ENCODE peak calls at places on chromosomes 7 and 10, in ten cellular contexts. L, H, F, I, W, N, A, V, D and M are unnamed samples.

GRCh38 chr7:98870807-98871491 is 1.1 kb upstream of the TMEM130 start:
- DNase-seq in N (no peak), W (peak), A (no peak), I (peak), D (no peak), L (no peak), F (no peak), H (no peak), V (no peak), M (no peak)

GRCh38 chr10:102413806-102414561 is 4.6 kb downstream of the PSD start:
- DNase-seq in I (no peak), W (no peak), A (no peak), L (no peak), V (no peak), F (no peak), H (no peak), N (peak), D (peak), M (no peak)

GRCh38 chr7:152551304-152552036 is 115.7 kb upstream of the KMT2C start:
- DNase-seq in A (no peak), I (no peak), W (no peak), N (no peak), D (no peak), L (no peak), H (no peak), V (no peak), F (no peak), M (no peak)

GRCh38 chr10:86545097-86545496 is 23.5 kb upstream of the WAPL start:
- DNase-seq in V (no peak), N (no peak), H (no peak), A (peak), I (no peak), F (no peak), D (no peak), W (no peak), L (no peak), M (no peak)

GRCh38 chr10:132585732-132586722 is 48.4 kb downstream of the INPP5A start:
- DNase-seq in F (no peak), H (no peak), L (no peak), I (no peak), W (peak), D (peak), N (peak), V (no peak), A (no peak), M (no peak)

GRCh38 chr7:15839415-15840100 is 153.1 kb upstream of the MEOX2 start:
- DNase-seq in H (no peak), D (peak), A (peak), L (no peak), F (no peak), W (peak), I (peak), N (no peak), V (no peak), M (no peak)

GRCh38 chr10:71029411-71029881 is 141.1 kb upstream of the PCBD1 start:
- DNase-seq in N (no peak), F (no peak), H (no peak), D (peak), A (no peak), L (no peak), V (no peak), I (no peak), W (no peak), M (no peak)

GRCh38 chr10:8412541-8412940 is 358.1 kb downstream of the GATA3 start:
- DNase-seq in F (no peak), H (no peak), I (no peak), D (no peak), L (no peak), V (no peak), A (no peak), W (no peak), N (no peak), M (no peak)

GRCh38 chr7:155369-156000 is 36.9 kb upstream of the FAM20C start:
- DNase-seq in L (no peak), V (no peak), A (no peak), I (no peak), F (no peak), N (no peak), H (no peak), D (no peak), W (no peak), M (no peak)

GRCh38 chr7:78151229-78151628 is 352.7 kb downstream of the PHTF2 start:
- DNase-seq in D (no peak), I (no peak), F (no peak), N (no peak), V (no peak), L (no peak), W (no peak), A (no peak), H (no peak), M (no peak)

GRCh38 chr7:102198557-102198956 is 88.1 kb upstream of the SH2B2 start:
- DNase-seq in A (no peak), W (no peak), I (no peak), F (no peak), H (no peak), D (no peak), N (no peak), L (no peak), V (no peak), M (no peak)

GRCh38 chr7:79930604-79931003 is 204.0 kb upstream of the GNAI1 start:
- DNase-seq in N (no peak), V (no peak), H (no peak), D (no peak), A (no peak), W (no peak), L (no peak), F (no peak), I (no peak), M (no peak)

GRCh38 chr10:21926949-21927348 is 76.6 kb downstream of the DNAJC1 start:
- DNase-seq in F (no peak), I (no peak), H (no peak), V (peak), L (no peak), D (no peak), A (no peak), N (no peak), W (no peak), M (peak)

GRCh38 chr7:28630350-28630749 is 218.0 kb downstream of the CREB5 start:
- DNase-seq in V (no peak), I (no peak), H (no peak), A (no peak), D (no peak), N (no peak), W (no peak), F (no peak), L (no peak), M (no peak)

GRCh38 chr10:24237801-24238390 is 29.0 kb downstream of the KIAA1217 start:
- DNase-seq in W (no peak), I (peak), N (no peak), H (no peak), A (no peak), L (no peak), F (no peak), D (no peak), V (no peak), M (no peak)

GRCh38 chr7:25632616-25633015 is 404.3 kb upstream of the NPVF start:
- DNase-seq in W (no peak), D (no peak), A (no peak), N (no peak), I (no peak), H (no peak), F (no peak), V (no peak), L (no peak), M (no peak)

GRCh38 chr10:4806534-4806933 is 19.5 kb upstream of the AKR1E2 start:
- DNase-seq in D (no peak), H (no peak), W (no peak), L (no peak), I (no peak), V (no peak), F (no peak), N (no peak), A (no peak), M (no peak)

GRCh38 chr10:80609331-80609730 is 71.6 kb downstream of the SH2D4B start:
- DNase-seq in L (no peak), W (no peak), V (no peak), F (no peak), I (no peak), N (no peak), D (no peak), A (no peak), H (no peak), M (no peak)

GRCh38 chr7:145263886-145264285 is 428.0 kb upstream of the TPK1 start:
- DNase-seq in N (no peak), F (no peak), I (no peak), L (no peak), H (no peak), W (no peak), A (no peak), D (no peak), V (no peak), M (no peak)

GRCh38 chr7:42964849-42965805 is 33.0 kb downstream of the MRPL32 start:
- DNase-seq in D (peak), L (no peak), W (no peak), N (no peak), I (no peak), F (no peak), V (no peak), A (no peak), H (no peak), M (no peak)

GRCh38 chr7:129728875-129729467 is 117.5 kb downstream of the NRF1 start:
- DNase-seq in D (no peak), I (no peak), H (no peak), A (no peak), W (no peak), N (no peak), L (no peak), F (no peak), V (no peak), M (no peak)

GRCh38 chr7:42790196-42790595 is 121.7 kb downstream of the C7orf25 start:
- DNase-seq in F (no peak), D (no peak), A (no peak), I (no peak), V (no peak), L (no peak), N (no peak), H (no peak), W (no peak), M (no peak)

GRCh38 chr7:102115181-102115580 is 171.5 kb upstream of the SH2B2 start:
- DNase-seq in V (no peak), A (no peak), F (no peak), H (no peak), W (no peak), L (no peak), I (no peak), N (no peak), D (no peak), M (no peak)

GRCh38 chr10:11397980-11398580 is 213.4 kb downstream of the USP6NL start:
- DNase-seq in N (no peak), V (no peak), I (peak), A (no peak), W (no peak), F (no peak), H (no peak), L (no peak), D (peak), M (no peak)

GRCh38 chr10:77692782-77693181 is 55.2 kb upstream of the KCNMA1 start:
- DNase-seq in A (no peak), I (no peak), V (peak), H (no peak), N (no peak), W (no peak), D (no peak), F (no peak), L (no peak), M (no peak)

GRCh38 chr10:131978366-131978765 is 3.4 kb downstream of the BNIP3 start:
- DNase-seq in H (no peak), I (no peak), L (no peak), N (no peak), V (no peak), A (no peak), W (no peak), D (no peak), F (no peak), M (no peak)

GRCh38 chr10:3046210-3046779 is 21.1 kb upstream of the PFKP start:
- DNase-seq in W (no peak), V (no peak), F (no peak), H (no peak), N (no peak), A (no peak), D (no peak), I (no peak), L (no peak), M (no peak)

GRCh38 chr10:17980796-17981195 is 29.1 kb downstream of the SLC39A12 start:
- DNase-seq in V (no peak), F (no peak), A (no peak), D (no peak), L (no peak), N (no peak), W (no peak), I (no peak), H (no peak), M (no peak)

GRCh38 chr10:59273453-59273852 is 88.9 kb downstream of the FAM13C start:
- DNase-seq in D (no peak), I (no peak), H (no peak), F (no peak), W (no peak), N (no peak), L (no peak), V (no peak), A (no peak), M (no peak)

GRCh38 chr7:8177109-8177933 is 84.6 kb downstream of the ICA1 start:
- DNase-seq in L (no peak), N (no peak), D (no peak), A (no peak), H (peak), V (no peak), W (no peak), I (no peak), F (no peak), M (no peak)

GRCh38 chr7:150937848-150938561 is 40.1 kb downstream of the KCNH2 start:
- DNase-seq in L (no peak), A (peak), W (peak), V (no peak), H (no peak), N (no peak), D (no peak), I (no peak), F (no peak), M (no peak)

GRCh38 chr7:73840715-73841379 is 1.5 kb downstream of the METTL27 start:
- DNase-seq in W (no peak), N (peak), D (no peak), L (no peak), I (no peak), A (no peak), F (no peak), V (no peak), H (no peak), M (no peak)

GRCh38 chr7:100430450-100431285 is 1.0 kb downstream of the MEPCE start:
- DNase-seq in L (no peak), W (no peak), N (peak), F (no peak), V (no peak), I (peak), D (no peak), H (peak), A (peak), M (no peak)

GRCh38 chr10:2839081-2839725 is 228.1 kb upstream of the PFKP start:
- DNase-seq in D (peak), F (no peak), N (no peak), W (no peak), H (no peak), I (peak), V (no peak), A (peak), L (no peak), M (no peak)

GRCh38 chr10:35611750-35612149 is 6.6 kb downstream of the GJD4 start:
- DNase-seq in D (no peak), W (no peak), L (no peak), A (no peak), V (no peak), H (no peak), F (no peak), I (no peak), N (no peak), M (no peak)
- TF ChIP-seq CTCF in D (no peak), W (no peak), L (peak), A (peak), V (no peak), H (no peak), F (no peak), I (no peak), N (no peak), M (no peak)

GRCh38 chr7:104160375-104160774 is 47.4 kb downstream of the ORC5 start:
- DNase-seq in I (no peak), D (no peak), N (no peak), L (no peak), W (no peak), A (peak), H (no peak), F (no peak), V (peak), M (no peak)
- TF ChIP-seq CTCF in I (no peak), D (peak), N (no peak), L (peak), W (peak), A (peak), H (peak), F (peak), V (peak), M (peak)

DNA sequence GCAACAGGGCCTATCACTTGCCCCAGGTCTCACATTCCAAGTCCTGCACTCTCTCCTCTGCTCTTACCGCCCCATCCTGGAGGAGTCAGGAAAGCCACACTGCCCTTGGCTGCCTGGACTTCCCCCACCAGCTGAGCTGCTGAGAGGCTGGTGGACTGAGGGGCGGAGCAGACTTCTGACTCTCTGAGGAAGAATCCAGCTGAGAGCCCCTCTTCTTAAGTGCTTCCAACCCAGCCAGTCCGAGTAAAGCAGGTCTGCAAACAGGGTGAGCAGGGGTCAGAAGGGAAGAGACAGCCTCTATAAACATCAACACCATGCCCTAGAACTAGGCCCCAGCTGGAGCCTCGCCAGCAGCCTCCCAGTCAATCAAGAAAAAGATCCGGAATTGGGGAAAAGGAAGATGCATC is 92.4 kb upstream of the TMEM72 start:
- DNase-seq in D (no peak), H (no peak), L (no peak), A (no peak), F (no peak), V (no peak), W (no peak), N (no peak), I (no peak), M (no peak)
- TF ChIP-seq CTCF in D (no peak), H (no peak), L (no peak), A (no peak), F (no peak), V (no peak), W (no peak), N (no peak), I (no peak), M (no peak)

DNA sequence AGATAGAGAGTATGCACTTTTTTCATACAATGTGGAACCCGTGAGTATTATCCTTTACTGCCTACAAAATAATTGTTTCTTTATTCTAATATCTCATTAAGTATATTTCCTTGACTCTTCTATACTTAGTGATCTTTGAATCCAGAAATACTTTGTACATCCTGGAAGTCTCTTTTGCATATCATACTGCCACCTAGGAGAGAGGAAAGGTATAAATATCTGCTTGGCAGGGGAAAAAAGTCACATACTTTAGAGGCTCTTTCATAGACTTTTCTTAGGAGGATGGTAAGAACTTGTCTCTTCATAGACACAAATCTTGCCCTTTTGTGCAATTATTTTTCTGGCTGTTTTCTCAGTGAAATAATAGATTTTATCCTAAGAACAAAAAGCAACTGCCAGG is 436.0 kb downstream of the PAXIP1 start:
- DNase-seq in A (no peak), H (no peak), W (no peak), D (no peak), L (no peak), V (no peak), N (no peak), I (no peak), F (no peak), M (no peak)
- TF ChIP-seq CTCF in A (no peak), H (no peak), W (no peak), D (no peak), L (no peak), V (no peak), N (no peak), I (no peak), F (no peak), M (no peak)

DNA sequence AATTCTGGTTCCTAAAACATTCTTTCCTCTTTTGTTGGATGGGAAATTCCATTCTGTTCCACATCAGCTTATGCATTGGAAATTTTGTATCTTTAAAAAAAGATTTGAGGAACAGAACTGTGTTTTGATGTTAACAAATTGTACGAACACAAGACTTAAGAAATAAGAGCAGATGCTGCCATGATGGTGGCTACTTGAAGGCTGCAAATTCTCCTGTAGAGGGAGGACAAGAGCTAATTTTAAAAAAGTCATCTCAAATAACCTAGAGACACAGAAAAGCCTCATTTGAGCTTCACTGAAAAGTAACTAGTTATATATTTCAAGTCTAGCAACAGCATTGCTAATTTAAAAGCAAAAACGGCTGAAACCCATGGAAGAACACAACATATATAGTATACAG is 29.8 kb downstream of the NDUFB2 start:
- DNase-seq in F (no peak), W (no peak), A (peak), V (no peak), I (no peak), D (no peak), N (no peak), H (no peak), L (peak), M (no peak)
- TF ChIP-seq CTCF in F (no peak), W (peak), A (peak), V (peak), I (peak), D (peak), N (no peak), H (peak), L (peak), M (no peak)

GRCh38 chr7:66206116-66206908 is 1.2 kb downstream of the TPST1 start:
- DNase-seq in L (no peak), F (no peak), N (no peak), H (no peak), W (no peak), I (peak), D (no peak), A (no peak), V (no peak), M (no peak)

GRCh38 chr7:66206909-66207240 is 1.7 kb downstream of the TPST1 start:
- DNase-seq in W (no peak), V (no peak), F (no peak), H (no peak), N (no peak), I (no peak), L (no peak), A (no peak), D (no peak), M (no peak)

GRCh38 chr7:66202380-66202779 is 2.8 kb upstream of the TPST1 start:
- DNase-seq in H (no peak), V (no peak), N (no peak), L (no peak), D (no peak), I (no peak), F (no peak), W (no peak), A (no peak), M (no peak)

GRCh38 chr7:66205736-66206080 is 574 bp downstream of the TPST1 start:
- DNase-seq in L (no peak), D (peak), A (no peak), V (no peak), H (no peak), N (no peak), F (no peak), W (no peak), I (peak), M (no peak)

GRCh38 chr7:66204822-66205735 is at the start of gene TPST1:
- DNase-seq in L (peak), V (peak), D (peak), A (peak), W (peak), H (peak), I (peak), N (peak), F (peak), M (peak)
- TF ChIP-seq CTCF in L (peak), V (peak), D (peak), A (peak), W (no peak), H (peak), I (peak), N (peak), F (peak), M (peak)